ENCODE peak calls at places on chromosomes 12 and 14, in seven cellular contexts. F is sciatic nerve; Q is fibroblast of mammary gland; J is activated gamma-delta T cell treated with anti-CD3 and anti-CD28 coated beads, Interleukin-2, amount 50 U/mL, for 16 hours; L is NAMALWA; Y is stimulated activated CD8-positive, alpha-beta memory T cell treated with anti-CD3 and anti-CD28 coated beads, Interleukin-12 subunit alpha, Interleukin-12 subunit beta, amount 100 ng/mL, for 1 hour; P is endothelial cell. S is an unnamed sample.
A peak's percentile ranks its signal among the peaks of the same experiment; 100 is the strongest.

GRCh38 chr14:51157012-51157411 is 62.1 kb upstream of the TRIM9 start:
- DNase-seq in F (no peak), Q (peak; percentile 56), J (no peak), L (peak; percentile 32), Y (no peak), P (no peak), S (no peak)

GRCh38 chr12:91695964-91696363 is 449.7 kb downstream of the BTG1 start:
- DNase-seq in F (no peak), Q (no peak), J (no peak), L (no peak), Y (no peak), P (no peak), S (no peak)

GRCh38 chr14:70947739-70948138 is 40.5 kb downstream of the PCNX1 start:
- DNase-seq in F (no peak), Q (no peak), J (no peak), L (no peak), Y (no peak), P (no peak), S (no peak)

GRCh38 chr12:48969160-48969771 is 2.3 kb downstream of the WNT10B start:
- DNase-seq in F (no peak), Q (no peak), J (no peak), L (no peak), Y (no peak), P (no peak), S (no peak)

GRCh38 chr12:20212036-20212435 is 156.3 kb upstream of the PDE3A start:
- DNase-seq in F (no peak), Q (peak; percentile 72), J (no peak), L (no peak), Y (no peak), P (no peak), S (no peak)

GRCh38 chr14:22556021-22556989 is 32.7 kb downstream of the DAD1 start:
- DNase-seq in F (peak; percentile 70), Q (peak; percentile 55), J (peak; percentile 95), L (peak; percentile 100), Y (peak; percentile 95), P (no peak), S (peak; percentile 94)

GRCh38 chr14:45810152-45810872 is 557.3 kb upstream of the MIS18BP1 start:
- DNase-seq in F (no peak), Q (no peak), J (no peak), L (peak; percentile 4), Y (no peak), P (peak; percentile 3), S (no peak)

GRCh38 chr12:1282670-1283361 is 291.8 kb downstream of the ERC1 start:
- DNase-seq in F (peak; percentile 64), Q (peak; percentile 57), J (no peak), L (no peak), Y (no peak), P (no peak), S (no peak)

GRCh38 chr12:30977124-30977523 is 50.6 kb downstream of the TSPAN11 start:
- DNase-seq in F (no peak), Q (no peak), J (no peak), L (no peak), Y (no peak), P (no peak), S (no peak)

GRCh38 chr14:92451245-92451644 is 62.3 kb upstream of the RIN3 start:
- DNase-seq in F (no peak), Q (no peak), J (no peak), L (no peak), Y (no peak), P (no peak), S (no peak)

S was measured in natural killer cell.